ENCODE peak calls at places on chromosomes 12 and 14, in nine cellular contexts. G is spleen; S is CD8-positive, alpha-beta T cell; X is kidney epithelial cell; N is OCI-LY7; H is lower lobe of right lung; V is foreskin fibroblast; P is heart left ventricle; Z is thoracic aorta. Q is an unnamed sample.

GRCh38 chr14:78700236-78700635 is 530.1 kb downstream of the NRXN3 start:
- DNase-seq in G (no peak), S (no peak), X (no peak), N (no peak), H (no peak), V (no peak), P (no peak), Z (no peak), Q (no peak)

GRCh38 chr12:66107451-66107915 is 23.1 kb downstream of the LLPH start:
- DNase-seq in G (no peak), S (peak), X (peak), N (peak), H (no peak), V (peak), P (no peak), Z (peak), Q (peak)

GRCh38 chr12:108063192-108063591 is 65.9 kb upstream of the WSCD2 start:
- DNase-seq in G (no peak), S (no peak), X (no peak), N (peak), H (no peak), V (no peak), P (no peak), Z (no peak), Q (no peak)

GRCh38 chr12:110536834-110537604 is 34.9 kb downstream of the RAD9B start:
- DNase-seq in G (no peak), S (no peak), X (no peak), N (no peak), H (no peak), V (no peak), P (no peak), Z (no peak), Q (no peak)

GRCh38 chr12:22117551-22117950 is 71.5 kb downstream of the CMAS start:
- DNase-seq in G (no peak), S (no peak), X (no peak), N (no peak), H (no peak), V (no peak), P (no peak), Z (no peak), Q (no peak)

GRCh38 chr14:103186894-103187586 is 63.8 kb downstream of the TNFAIP2 start:
- DNase-seq in G (no peak), S (no peak), X (no peak), N (no peak), H (no peak), V (no peak), P (no peak), Z (no peak), Q (no peak)

GRCh38 chr12:110885152-110885840 is 35.1 kb downstream of the MYL2 start:
- DNase-seq in G (no peak), S (no peak), X (no peak), N (no peak), H (no peak), V (no peak), P (no peak), Z (no peak), Q (no peak)

GRCh38 chr12:99619389-99620158 is 28.0 kb upstream of the GARIN6 start:
- DNase-seq in G (no peak), S (no peak), X (no peak), N (peak), H (no peak), V (no peak), P (no peak), Z (no peak), Q (peak)

GRCh38 chr14:67665886-67666285 is 8.5 kb downstream of the VTI1B start:
- DNase-seq in G (no peak), S (no peak), X (no peak), N (no peak), H (no peak), V (peak), P (no peak), Z (no peak), Q (no peak)

GRCh38 chr14:100365741-100366140 is 42.6 kb downstream of the SLC25A47 start:
- DNase-seq in G (no peak), S (no peak), X (no peak), N (no peak), H (no peak), V (no peak), P (no peak), Z (no peak), Q (no peak)

GRCh38 chr12:6950401-6950801 is 755 bp upstream of the PTPN6 start:
- DNase-seq in G (peak), S (no peak), X (no peak), N (peak), H (peak), V (no peak), P (no peak), Z (no peak), Q (no peak)

GRCh38 chr14:102079700-102079979 is 7.2 kb downstream of the HSP90AA1 start:
- DNase-seq in G (no peak), S (no peak), X (no peak), N (no peak), H (no peak), V (no peak), P (no peak), Z (no peak), Q (no peak)

GRCh38 chr12:92030618-92031017 is 115.0 kb downstream of the BTG1 start:
- DNase-seq in G (peak), S (peak), X (no peak), N (peak), H (no peak), V (peak), P (no peak), Z (no peak), Q (no peak)

GRCh38 chr14:68733086-68733621 is 59.7 kb downstream of the ZFP36L1 start:
- DNase-seq in G (no peak), S (no peak), X (peak), N (no peak), H (no peak), V (no peak), P (no peak), Z (no peak), Q (no peak)

GRCh38 chr14:47674546-47675238 is 713 bp downstream of the MDGA2 start:
- DNase-seq in G (peak), S (no peak), X (no peak), N (no peak), H (no peak), V (no peak), P (peak), Z (no peak), Q (peak)

GRCh38 chr14:75252254-75252837 is 26.3 kb upstream of the FOS start:
- DNase-seq in G (peak), S (no peak), X (no peak), N (no peak), H (no peak), V (no peak), P (no peak), Z (no peak), Q (no peak)

GRCh38 chr12:26162905-26163304 is 32.5 kb upstream of the SSPN start:
- DNase-seq in G (no peak), S (no peak), X (no peak), N (no peak), H (no peak), V (no peak), P (no peak), Z (no peak), Q (no peak)

GRCh38 chr14:65258391-65258790 is 154.1 kb upstream of the FUT8 start:
- DNase-seq in G (no peak), S (no peak), X (no peak), N (no peak), H (no peak), V (peak), P (no peak), Z (no peak), Q (no peak)

GRCh38 chr14:50344831-50345563 is 32.9 kb downstream of the DMAC2L start:
- DNase-seq in G (no peak), S (no peak), X (no peak), N (no peak), H (no peak), V (no peak), P (no peak), Z (no peak), Q (no peak)

GRCh38 chr12:805022-805632 is 52.7 kb downstream of the WNK1 start:
- DNase-seq in G (no peak), S (no peak), X (no peak), N (no peak), H (no peak), V (no peak), P (no peak), Z (no peak), Q (no peak)

GRCh38 chr14:79510659-79511058 is 700.6 kb downstream of the DIO2 start:
- DNase-seq in G (no peak), S (no peak), X (peak), N (no peak), H (no peak), V (peak), P (no peak), Z (no peak), Q (no peak)

GRCh38 chr12:65313704-65314317 is 35.3 kb downstream of the MSRB3 start:
- DNase-seq in G (no peak), S (no peak), X (no peak), N (peak), H (no peak), V (no peak), P (no peak), Z (no peak), Q (no peak)

GRCh38 chr12:14394317-14395058 is 29.0 kb downstream of the ATF7IP start:
- DNase-seq in G (no peak), S (no peak), X (peak), N (peak), H (no peak), V (no peak), P (no peak), Z (no peak), Q (no peak)

GRCh38 chr12:79547044-79547734 is 143.6 kb downstream of the PAWR start:
- DNase-seq in G (no peak), S (no peak), X (peak), N (no peak), H (no peak), V (peak), P (no peak), Z (no peak), Q (no peak)

GRCh38 chr14:24430143-24430681 is 458 bp downstream of the KHNYN start:
- DNase-seq in G (peak), S (peak), X (no peak), N (peak), H (peak), V (peak), P (peak), Z (no peak), Q (peak)

GRCh38 chr14:24427537-24428508 is 1.6 kb downstream of the CBLN3 start:
- DNase-seq in G (peak), S (no peak), X (no peak), N (no peak), H (no peak), V (no peak), P (peak), Z (no peak), Q (no peak)

GRCh38 chr14:24426912-24427536 is 2.4 kb downstream of the CBLN3 start:
- DNase-seq in G (peak), S (no peak), X (no peak), N (peak), H (no peak), V (no peak), P (no peak), Z (no peak), Q (peak)

GRCh38 chr14:24429395-24430142 is at the start of the genes CBLN3 and KHNYN:
- DNase-seq in G (peak), S (peak), X (no peak), N (peak), H (peak), V (peak), P (peak), Z (peak), Q (peak)

GRCh38 chr14:24428628-24429394 is 657 bp downstream of the CBLN3 start:
- DNase-seq in G (peak), S (no peak), X (no peak), N (no peak), H (no peak), V (no peak), P (peak), Z (no peak), Q (no peak)
- H3K4me3 ChIP-seq in G (peak), S (no peak), X (peak), N (peak), H (peak), V (peak), P (peak), Z (peak), Q (peak)

DNA sequence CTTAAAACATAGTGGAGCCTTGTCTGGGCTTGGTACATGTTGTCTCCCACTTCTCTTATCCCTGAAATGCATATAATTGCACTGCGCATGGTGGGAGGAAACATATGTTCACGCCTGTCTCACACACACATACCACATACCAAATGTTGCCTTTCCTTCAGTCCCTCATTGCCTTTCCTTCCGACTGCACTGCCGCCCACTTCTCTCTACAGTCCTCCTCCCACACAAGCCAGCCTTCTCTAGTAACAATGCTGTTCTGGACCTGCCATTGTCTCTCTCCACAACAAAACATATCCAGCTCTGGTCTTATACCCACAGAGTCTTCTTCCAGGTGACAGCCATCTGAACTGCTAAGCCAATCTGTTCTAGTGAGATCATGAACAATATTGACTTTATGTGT is 88.4 kb upstream of the PTHLH start:
- DNase-seq in G (no peak), S (no peak), X (no peak), N (no peak), H (no peak), V (no peak), P (no peak), Z (no peak), Q (no peak)
- TF ChIP-seq CTCF in G (no peak), S (no peak), X (no peak), N (no peak), H (no peak), V (no peak), P (no peak), Z (no peak), Q (no peak)

GRCh38 chr14:24337824-24338175 is 2.0 kb downstream of the RIPK3 start:
- DNase-seq in G (no peak), S (no peak), X (no peak), N (no peak), H (no peak), V (no peak), P (no peak), Z (no peak), Q (peak)

GRCh38 chr14:24340606-24341005 is 815 bp upstream of the RIPK3 start:
- DNase-seq in G (no peak), S (no peak), X (no peak), N (no peak), H (no peak), V (no peak), P (no peak), Z (no peak), Q (no peak)

GRCh38 chr14:24339284-24340151 is at the start of gene RIPK3:
- DNase-seq in G (peak), S (peak), X (no peak), N (peak), H (peak), V (no peak), P (peak), Z (no peak), Q (no peak)

GRCh38 chr14:24337144-24337823 is 2.4 kb upstream of the ADCY4 start:
- DNase-seq in G (no peak), S (no peak), X (no peak), N (no peak), H (no peak), V (no peak), P (no peak), Z (no peak), Q (no peak)

GRCh38 chr14:24338843-24339242 is 948 bp downstream of the RIPK3 start:
- DNase-seq in G (no peak), S (no peak), X (no peak), N (no peak), H (no peak), V (no peak), P (no peak), Z (no peak), Q (no peak)
- H3K4me3 ChIP-seq in G (peak), S (peak), X (no peak), N (peak), H (peak), V (peak), P (peak), Z (peak), Q (no peak)

GRCh38 chr12:117279606-117280005 is 81.8 kb downstream of the NOS1 start:
- DNase-seq in G (no peak), S (no peak), X (no peak), N (peak), H (no peak), V (no peak), P (no peak), Z (no peak), Q (no peak)

GRCh38 chr12:117280019-117280680 is 81.3 kb downstream of the NOS1 start:
- DNase-seq in G (no peak), S (no peak), X (no peak), N (no peak), H (no peak), V (no peak), P (no peak), Z (no peak), Q (no peak)

GRCh38 chr12:117273091-117273490 is 82.8 kb upstream of the FBXO21 start:
- DNase-seq in G (no peak), S (no peak), X (no peak), N (no peak), H (no peak), V (no peak), P (no peak), Z (no peak), Q (no peak)

GRCh38 chr12:117282490-117282889 is 78.9 kb downstream of the NOS1 start:
- DNase-seq in G (no peak), S (no peak), X (no peak), N (no peak), H (no peak), V (no peak), P (no peak), Z (no peak), Q (no peak)

GRCh38 chr12:117277875-117278274 is 83.6 kb downstream of the NOS1 start:
- DNase-seq in G (no peak), S (no peak), X (no peak), N (no peak), H (no peak), V (no peak), P (no peak), Z (no peak), Q (no peak)
- TF ChIP-seq CTCF in G (no peak), S (no peak), X (no peak), N (no peak), H (no peak), V (no peak), P (no peak), Z (no peak), Q (no peak)

Q was measured in WERI-Rb-1.